ENCODE peak calls at places on chromosome 16, in eight cellular contexts. J, S, K, O, Y, Q, P and M are unnamed samples.
A peak's percentile ranks its signal among the peaks of the same experiment; 100 is the strongest.

GRCh38 chr16:17431012-17431411 is 39.7 kb downstream of the XYLT1 start:
- DNase-seq in J (no peak), S (no peak), K (no peak), O (no peak), Y (no peak), Q (no peak), P (no peak), M (no peak)

GRCh38 chr16:66529475-66529874 is 20.4 kb downstream of the TK2 start:
- DNase-seq in J (no peak), S (no peak), K (no peak), O (no peak), Y (no peak), Q (no peak), P (no peak), M (no peak)

GRCh38 chr16:69831212-69832123 is 69.3 kb downstream of the WWP2 start:
- DNase-seq in J (no peak), S (peak; percentile 28), K (peak; percentile 67), O (no peak), Y (no peak), Q (no peak), P (peak; percentile 20), M (no peak)

GRCh38 chr16:85025781-85026653 is 1.6 kb upstream of the KIAA0513 start:
- DNase-seq in J (no peak), S (no peak), K (no peak), O (no peak), Y (no peak), Q (no peak), P (no peak), M (no peak)

GRCh38 chr16:87060026-87060986 is 256.9 kb downstream of the C16orf95 start:
- DNase-seq in J (no peak), S (peak; percentile 39), K (no peak), O (no peak), Y (no peak), Q (no peak), P (no peak), M (no peak)

GRCh38 chr16:69937465-69937951 is 13.6 kb upstream of the CLEC18A start:
- DNase-seq in J (no peak), S (no peak), K (no peak), O (no peak), Y (no peak), Q (peak; percentile 71), P (no peak), M (no peak)

GRCh38 chr16:65098916-65099315 is 22.9 kb downstream of the CDH11 start:
- DNase-seq in J (no peak), S (no peak), K (no peak), O (no peak), Y (no peak), Q (no peak), P (no peak), M (no peak)

GRCh38 chr16:10601444-10602401 is 21.3 kb upstream of the EMP2 start:
- DNase-seq in J (no peak), S (no peak), K (no peak), O (no peak), Y (peak; percentile 52), Q (no peak), P (no peak), M (no peak)

GRCh38 chr16:2512920-2513404 is 790 bp upstream of the ATP6V0C start:
- DNase-seq in J (no peak), S (no peak), K (no peak), O (no peak), Y (peak; percentile 36), Q (no peak), P (no peak), M (peak; percentile 59)

GRCh38 chr16:3625911-3626732 is 14.7 kb upstream of the SLX4 start:
- DNase-seq in J (no peak), S (no peak), K (no peak), O (no peak), Y (no peak), Q (no peak), P (no peak), M (peak; percentile 47)

GRCh38 chr16:68802190-68802589 is 41.1 kb upstream of the TANGO6 start:
- DNase-seq in J (no peak), S (no peak), K (no peak), O (no peak), Y (no peak), Q (no peak), P (no peak), M (no peak)

GRCh38 chr16:57632568-57632967 is 4.1 kb downstream of the ADGRG1 start:
- DNase-seq in J (no peak), S (no peak), K (no peak), O (no peak), Y (no peak), Q (no peak), P (no peak), M (no peak)

GRCh38 chr16:8200839-8201238 is 389.5 kb downstream of the TMEM114 start:
- DNase-seq in J (no peak), S (no peak), K (no peak), O (no peak), Y (no peak), Q (no peak), P (no peak), M (no peak)

GRCh38 chr16:68362952-68363846 is 52.4 kb downstream of the PRMT7 start:
- DNase-seq in J (no peak), S (no peak), K (no peak), O (no peak), Y (no peak), Q (no peak), P (no peak), M (no peak)

GRCh38 chr16:11609474-11610120 is 22.9 kb upstream of the LITAF start:
- DNase-seq in J (no peak), S (no peak), K (peak; percentile 96), O (no peak), Y (peak; percentile 78), Q (peak; percentile 60), P (no peak), M (no peak)

GRCh38 chr16:57938936-57939871 is 31.7 kb downstream of the CNGB1 start:
- DNase-seq in J (peak; percentile 39), S (peak; percentile 53), K (peak; percentile 85), O (peak; percentile 54), Y (no peak), Q (no peak), P (no peak), M (no peak)

GRCh38 chr16:85321856-85322271 is 209.6 kb upstream of the CIBAR2 start:
- DNase-seq in J (no peak), S (peak; percentile 98), K (no peak), O (peak; percentile 16), Y (no peak), Q (peak; percentile 82), P (no peak), M (no peak)

GRCh38 chr16:84357191-84357651 is 11.1 kb upstream of the ATP2C2 start:
- DNase-seq in J (no peak), S (no peak), K (peak; percentile 87), O (no peak), Y (no peak), Q (no peak), P (no peak), M (no peak)

GRCh38 chr16:84460406-84461028 is 43.9 kb downstream of the MEAK7 start:
- DNase-seq in J (no peak), S (no peak), K (no peak), O (no peak), Y (no peak), Q (no peak), P (no peak), M (no peak)

GRCh38 chr16:49748322-49748721 is 107.6 kb downstream of the ZNF423 start:
- DNase-seq in J (no peak), S (peak; percentile 12), K (no peak), O (no peak), Y (peak; percentile 99), Q (no peak), P (no peak), M (no peak)

GRCh38 chr16:85148959-85149358 is 36.7 kb upstream of the CIBAR2 start:
- DNase-seq in J (no peak), S (no peak), K (no peak), O (peak; percentile 57), Y (peak; percentile 75), Q (no peak), P (no peak), M (no peak)

GRCh38 chr16:22721497-22722100 is 92.4 kb upstream of the HS3ST2 start:
- DNase-seq in J (peak; percentile 82), S (no peak), K (no peak), O (peak; percentile 64), Y (peak; percentile 21), Q (no peak), P (no peak), M (no peak)

GRCh38 chr16:6600167-6600566 is 732.5 kb upstream of the RBFOX1 start:
- DNase-seq in J (no peak), S (no peak), K (no peak), O (no peak), Y (no peak), Q (no peak), P (no peak), M (no peak)

GRCh38 chr16:66272461-66272860 is 94.0 kb upstream of the CDH5 start:
- DNase-seq in J (no peak), S (no peak), K (no peak), O (no peak), Y (no peak), Q (no peak), P (no peak), M (no peak)

GRCh38 chr16:67666538-67667433 is at the start of the genes C16orf86 and ENKD1:
- DNase-seq in J (no peak), S (peak; percentile 53), K (peak; percentile 58), O (peak; percentile 63), Y (peak; percentile 76), Q (peak; percentile 83), P (peak; percentile 93), M (peak; percentile 94)

GRCh38 chr16:82317411-82318168 is 147.6 kb upstream of the MPHOSPH6 start:
- DNase-seq in J (no peak), S (no peak), K (no peak), O (no peak), Y (no peak), Q (no peak), P (no peak), M (no peak)

GRCh38 chr16:11779074-11779473 is 18.0 kb downstream of the ZC3H7A start:
- DNase-seq in J (no peak), S (no peak), K (no peak), O (no peak), Y (no peak), Q (no peak), P (no peak), M (no peak)